ENCODE peak calls at places on chromosomes 12 and 14, in nine cellular contexts. One of them, this sample, is unnamed.

GRCh38 chr14:85088231-85088630 is 441.7 kb upstream of the FLRT2 start:
- DNase-seq in activated gamma-delta T cell treated with Interleukin-2 at 50 U/mL for 16 hours: no peak
- DNase-seq in T-helper 17 cell: no peak
- DNase-seq in HEK293T: no peak
- DNase-seq in T-helper 1 cell: no peak
- DNase-seq in fibroblast of pulmonary artery: peak; percentile 17
- DNase-seq in HTR-8/SVneo: no peak
- DNase-seq in B cell: no peak
- DNase-seq in AG08395: no peak
- DNase-seq in this sample: no peak

GRCh38 chr12:873954-874353 is 75.5 kb downstream of the RAD52 start:
- DNase-seq in activated gamma-delta T cell treated with Interleukin-2 at 50 U/mL for 16 hours: no peak
- DNase-seq in T-helper 1 cell: no peak
- DNase-seq in AG08395: no peak
- DNase-seq in HEK293T: no peak
- DNase-seq in HTR-8/SVneo: no peak
- DNase-seq in T-helper 17 cell: no peak
- DNase-seq in B cell: no peak
- DNase-seq in fibroblast of pulmonary artery: no peak
- DNase-seq in this sample: no peak

GRCh38 chr12:93541578-93542217 is 30.8 kb upstream of the SOCS2 start:
- DNase-seq in fibroblast of pulmonary artery: no peak
- DNase-seq in HEK293T: no peak
- DNase-seq in T-helper 17 cell: no peak
- DNase-seq in HTR-8/SVneo: no peak
- DNase-seq in AG08395: no peak
- DNase-seq in activated gamma-delta T cell treated with Interleukin-2 at 50 U/mL for 16 hours: no peak
- DNase-seq in T-helper 1 cell: no peak
- DNase-seq in B cell: no peak
- DNase-seq in this sample: no peak

GRCh38 chr12:6957151-6957701 is 6.1 kb downstream of the PTPN6 start:
- DNase-seq in fibroblast of pulmonary artery: no peak
- DNase-seq in AG08395: no peak
- DNase-seq in HTR-8/SVneo: no peak
- DNase-seq in T-helper 1 cell: no peak
- DNase-seq in HEK293T: no peak
- DNase-seq in B cell: no peak
- DNase-seq in activated gamma-delta T cell treated with Interleukin-2 at 50 U/mL for 16 hours: peak; percentile 52
- DNase-seq in T-helper 17 cell: no peak
- DNase-seq in this sample: no peak

GRCh38 chr12:67014642-67015041 is 254.5 kb upstream of the CAND1 start:
- DNase-seq in T-helper 1 cell: no peak
- DNase-seq in AG08395: no peak
- DNase-seq in T-helper 17 cell: no peak
- DNase-seq in activated gamma-delta T cell treated with Interleukin-2 at 50 U/mL for 16 hours: no peak
- DNase-seq in fibroblast of pulmonary artery: no peak
- DNase-seq in B cell: no peak
- DNase-seq in HTR-8/SVneo: no peak
- DNase-seq in HEK293T: no peak
- DNase-seq in this sample: no peak

GRCh38 chr12:49980501-49981158 is 7.9 kb downstream of the AQP6 start:
- DNase-seq in activated gamma-delta T cell treated with Interleukin-2 at 50 U/mL for 16 hours: no peak
- DNase-seq in AG08395: no peak
- DNase-seq in T-helper 17 cell: no peak
- DNase-seq in HTR-8/SVneo: no peak
- DNase-seq in T-helper 1 cell: no peak
- DNase-seq in HEK293T: no peak
- DNase-seq in B cell: no peak
- DNase-seq in fibroblast of pulmonary artery: no peak
- DNase-seq in this sample: no peak

GRCh38 chr14:34211732-34212131 is 250.3 kb downstream of the SPTSSA start:
- DNase-seq in HEK293T: no peak
- DNase-seq in B cell: no peak
- DNase-seq in activated gamma-delta T cell treated with Interleukin-2 at 50 U/mL for 16 hours: no peak
- DNase-seq in T-helper 17 cell: no peak
- DNase-seq in fibroblast of pulmonary artery: no peak
- DNase-seq in AG08395: peak; percentile 27
- DNase-seq in T-helper 1 cell: no peak
- DNase-seq in HTR-8/SVneo: no peak
- DNase-seq in this sample: no peak

GRCh38 chr12:40063424-40063823 is 42.5 kb downstream of the SLC2A13 start:
- DNase-seq in AG08395: peak; percentile 38
- DNase-seq in HEK293T: no peak
- DNase-seq in T-helper 1 cell: no peak
- DNase-seq in B cell: no peak
- DNase-seq in fibroblast of pulmonary artery: peak; percentile 14
- DNase-seq in activated gamma-delta T cell treated with Interleukin-2 at 50 U/mL for 16 hours: no peak
- DNase-seq in HTR-8/SVneo: no peak
- DNase-seq in T-helper 17 cell: no peak
- DNase-seq in this sample: no peak

GRCh38 chr12:93142881-93143280 is 213.8 kb upstream of the EEA1 start:
- DNase-seq in activated gamma-delta T cell treated with Interleukin-2 at 50 U/mL for 16 hours: no peak
- DNase-seq in HTR-8/SVneo: no peak
- DNase-seq in T-helper 1 cell: no peak
- DNase-seq in B cell: no peak
- DNase-seq in fibroblast of pulmonary artery: no peak
- DNase-seq in T-helper 17 cell: no peak
- DNase-seq in HEK293T: no peak
- DNase-seq in AG08395: no peak
- DNase-seq in this sample: no peak

This sample was measured in activated effector memory CD4-positive, alpha-beta T cell treated with Interleukin-2 at 50 U/mL for 16 hours.